ENCODE peak calls at places on chromosomes 6 and 20, in six cellular contexts. V, H, O, L, K and U are unnamed samples.

GRCh38 chr6:10759884-10760329 is 12.3 kb downstream of the TMEM14B start:
- DNase-seq in V (peak), H (no peak), O (no peak), L (no peak), K (no peak), U (peak)

GRCh38 chr6:122872311-122872710 is 83.3 kb downstream of the SMPDL3A start:
- DNase-seq in V (no peak), H (no peak), O (no peak), L (no peak), K (no peak), U (no peak)

GRCh38 chr6:36735110-36735971 is 37.7 kb downstream of the RAB44 start:
- DNase-seq in V (peak), H (peak), O (no peak), L (peak), K (peak), U (peak)

GRCh38 chr6:110628330-110628729 is 151.9 kb upstream of the SLC22A16 start:
- DNase-seq in V (peak), H (no peak), O (no peak), L (no peak), K (no peak), U (no peak)

GRCh38 chr20:1003920-1004697 is 2.0 kb upstream of the RSPO4 start:
- DNase-seq in V (no peak), H (no peak), O (peak), L (no peak), K (no peak), U (no peak)

GRCh38 chr20:49850463-49851233 is 38.0 kb downstream of the SLC9A8 start:
- DNase-seq in V (no peak), H (no peak), O (no peak), L (no peak), K (no peak), U (no peak)

GRCh38 chr6:3456395-3456767 is 469 bp downstream of the SLC22A23 start:
- DNase-seq in V (no peak), H (no peak), O (no peak), L (no peak), K (no peak), U (no peak)

GRCh38 chr6:126535138-126535537 is 195.2 kb downstream of the CENPW start:
- DNase-seq in V (peak), H (no peak), O (no peak), L (no peak), K (no peak), U (no peak)

GRCh38 chr6:102458990-102459389 is 1065.5 kb downstream of the GRIK2 start:
- DNase-seq in V (no peak), H (no peak), O (peak), L (no peak), K (no peak), U (no peak)

GRCh38 chr6:11575408-11576033 is 38.0 kb downstream of the TMEM170B start:
- DNase-seq in V (peak), H (peak), O (peak), L (peak), K (no peak), U (peak)

GRCh38 chr20:24736131-24736843 is 212.8 kb upstream of the CST7 start:
- DNase-seq in V (peak), H (no peak), O (no peak), L (no peak), K (no peak), U (no peak)

GRCh38 chr20:40532103-40532502 is 156.9 kb downstream of the MAFB start:
- DNase-seq in V (no peak), H (no peak), O (peak), L (no peak), K (no peak), U (no peak)

GRCh38 chr6:24855389-24856245 is 56.9 kb upstream of the ARMH2 start:
- DNase-seq in V (peak), H (peak), O (peak), L (peak), K (peak), U (peak)

GRCh38 chr6:113995632-113996031 is 24.7 kb upstream of the HDAC2 start:
- DNase-seq in V (peak), H (peak), O (peak), L (peak), K (peak), U (peak)

GRCh38 chr6:83613378-83613777 is 95.5 kb downstream of the SNAP91 start:
- DNase-seq in V (no peak), H (no peak), O (no peak), L (peak), K (no peak), U (no peak)

GRCh38 chr6:33886673-33887144 is 82.9 kb upstream of the MLN start:
- DNase-seq in V (peak), H (peak), O (no peak), L (peak), K (no peak), U (no peak)

GRCh38 chr6:169452117-169452868 is 198.6 kb upstream of the THBS2 start:
- DNase-seq in V (peak), H (no peak), O (no peak), L (no peak), K (no peak), U (peak)

GRCh38 chr6:164109770-164110140 is 695.2 kb downstream of the QKI start:
- DNase-seq in V (no peak), H (no peak), O (peak), L (no peak), K (peak), U (no peak)

GRCh38 chr20:49969234-49969633 is 13.5 kb upstream of the SNAI1 start:
- DNase-seq in V (no peak), H (no peak), O (no peak), L (no peak), K (no peak), U (no peak)

GRCh38 chr6:72746276-72746675 is 124.4 kb downstream of the KCNQ5 start:
- DNase-seq in V (peak), H (no peak), O (no peak), L (peak), K (no peak), U (no peak)

GRCh38 chr6:31622678-31623077 is 2.2 kb downstream of the PRRC2A start:
- DNase-seq in V (no peak), H (peak), O (no peak), L (no peak), K (peak), U (peak)

GRCh38 chr6:159114569-159114968 is 54.6 kb upstream of the FNDC1 start:
- DNase-seq in V (no peak), H (no peak), O (no peak), L (no peak), K (no peak), U (no peak)

GRCh38 chr6:26045939-26046368 is 41.3 kb upstream of the HFE start:
- DNase-seq in V (no peak), H (no peak), O (no peak), L (no peak), K (no peak), U (no peak)

GRCh38 chr6:44277763-44278162 is 7.5 kb downstream of the TMEM151B start:
- DNase-seq in V (no peak), H (no peak), O (no peak), L (no peak), K (no peak), U (no peak)

GRCh38 chr6:50457351-50457750 is 256.0 kb upstream of the TFAP2D start:
- DNase-seq in V (no peak), H (no peak), O (no peak), L (no peak), K (no peak), U (no peak)

GRCh38 chr20:48025661-48026060 is 240.4 kb upstream of the SULF2 start:
- DNase-seq in V (peak), H (no peak), O (no peak), L (no peak), K (no peak), U (no peak)

GRCh38 chr20:61991476-61991875 is 74.2 kb downstream of the TAF4 start:
- DNase-seq in V (no peak), H (no peak), O (no peak), L (no peak), K (no peak), U (no peak)

GRCh38 chr20:33829636-33830035 is 18.5 kb downstream of the CHMP4B start:
- DNase-seq in V (no peak), H (no peak), O (no peak), L (no peak), K (no peak), U (no peak)

GRCh38 chr6:38352636-38353035 is 287.1 kb downstream of the BTBD9 start:
- DNase-seq in V (no peak), H (no peak), O (no peak), L (no peak), K (no peak), U (no peak)

GRCh38 chr6:36851149-36851614 is 11.9 kb upstream of the CPNE5 start:
- DNase-seq in V (peak), H (peak), O (peak), L (peak), K (no peak), U (peak)

GRCh38 chr6:45663181-45664180 is 285.7 kb upstream of the SUPT3H start:
- DNase-seq in V (peak), H (no peak), O (peak), L (peak), K (peak), U (no peak)

GRCh38 chr20:17533396-17533795 is 2.2 kb upstream of the BFSP1 start:
- DNase-seq in V (peak), H (no peak), O (peak), L (peak), K (no peak), U (no peak)

GRCh38 chr20:17809714-17810631 is 110.2 kb downstream of the BANF2 start:
- DNase-seq in V (no peak), H (no peak), O (no peak), L (no peak), K (no peak), U (no peak)

GRCh38 chr6:30889138-30889885 is 5.0 kb downstream of the DDR1 start:
- DNase-seq in V (no peak), H (no peak), O (no peak), L (no peak), K (no peak), U (no peak)

GRCh38 chr6:29678114-29678513 is 2.8 kb downstream of the ZFP57 start:
- DNase-seq in V (no peak), H (no peak), O (no peak), L (no peak), K (no peak), U (no peak)

GRCh38 chr20:44404204-44405181 is 49.0 kb downstream of the HNF4A start:
- DNase-seq in V (no peak), H (no peak), O (no peak), L (no peak), K (no peak), U (no peak)

GRCh38 chr20:44406572-44407100 is 51.1 kb downstream of the HNF4A start:
- DNase-seq in V (no peak), H (no peak), O (no peak), L (no peak), K (no peak), U (no peak)

GRCh38 chr20:44405246-44405645 is 49.7 kb downstream of the HNF4A start:
- DNase-seq in V (no peak), H (no peak), O (no peak), L (no peak), K (no peak), U (no peak)

GRCh38 chr20:44407402-44408184 is 52.1 kb downstream of the HNF4A start:
- DNase-seq in V (peak), H (no peak), O (no peak), L (no peak), K (no peak), U (no peak)

DNA sequence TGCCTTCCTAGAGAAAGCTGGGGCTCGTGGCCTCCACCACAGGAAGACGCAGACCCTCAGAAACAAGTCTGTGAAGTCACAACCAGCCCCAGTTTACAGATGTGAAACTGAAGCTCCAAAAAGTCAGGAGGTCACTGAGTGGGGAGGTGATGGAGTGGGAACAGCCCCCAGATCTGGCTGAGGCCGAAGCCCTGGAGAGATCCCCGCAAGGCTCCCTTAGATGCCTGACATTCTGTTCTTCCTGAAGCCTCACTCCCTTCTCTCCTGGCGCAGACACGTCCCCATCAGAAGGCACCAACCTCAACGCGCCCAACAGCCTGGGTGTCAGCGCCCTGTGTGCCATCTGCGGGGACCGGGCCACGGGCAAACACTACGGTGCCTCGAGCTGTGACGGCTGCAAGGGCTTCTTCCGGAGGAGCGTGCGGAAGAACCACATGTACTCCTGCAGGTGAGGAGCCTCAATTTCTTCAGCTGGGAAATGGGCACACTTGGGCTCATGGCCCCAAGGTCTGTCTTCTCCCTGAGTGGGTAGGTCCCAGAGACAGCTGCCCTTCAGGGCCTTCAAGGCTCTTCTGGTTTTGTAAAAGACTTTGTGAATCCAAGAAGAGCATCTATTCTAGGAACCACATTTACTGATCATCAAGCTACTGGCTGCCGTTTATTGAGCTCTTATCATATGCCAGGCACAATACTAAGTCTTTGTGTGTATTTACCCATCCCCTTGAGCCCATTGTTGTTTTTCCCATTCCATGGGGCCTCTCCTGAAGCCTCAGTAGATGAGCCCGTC is 50.5 kb downstream of the HNF4A start:
- DNase-seq in V (no peak), H (no peak), O (no peak), L (no peak), K (no peak), U (no peak)
- TF ChIP-seq CTCF in V (no peak), H (no peak), O (no peak), L (no peak), K (no peak), U (no peak)

DNA sequence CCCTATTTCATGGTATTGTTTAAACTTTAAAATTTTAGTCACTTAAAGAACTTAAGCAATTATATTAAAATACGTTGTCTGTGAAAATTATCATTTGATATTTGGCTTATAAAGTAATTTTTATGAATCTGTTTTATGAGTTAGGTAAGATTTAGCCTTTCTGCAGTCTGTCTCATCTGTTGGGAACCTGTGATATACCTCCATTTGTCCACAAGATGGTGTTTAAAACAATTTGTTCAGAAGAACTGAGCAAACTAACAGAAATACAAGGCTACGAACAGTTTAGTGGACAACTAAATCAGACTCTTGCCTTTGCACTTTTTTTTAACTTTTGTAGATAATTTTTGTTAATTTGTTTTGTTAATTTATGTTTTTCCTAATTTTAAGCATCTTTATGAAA is 92.4 kb downstream of the COL9A1 start:
- DNase-seq in V (peak), H (no peak), O (no peak), L (peak), K (no peak), U (no peak)
- TF ChIP-seq CTCF in V (peak), H (no peak), O (peak), L (peak), K (no peak), U (no peak)

GRCh38 chr6:18561006-18561750 is 174.0 kb downstream of the RNF144B start:
- DNase-seq in V (no peak), H (no peak), O (no peak), L (no peak), K (no peak), U (no peak)
- TF ChIP-seq CTCF in V (no peak), H (no peak), O (no peak), L (no peak), K (no peak), U (no peak)

DNA sequence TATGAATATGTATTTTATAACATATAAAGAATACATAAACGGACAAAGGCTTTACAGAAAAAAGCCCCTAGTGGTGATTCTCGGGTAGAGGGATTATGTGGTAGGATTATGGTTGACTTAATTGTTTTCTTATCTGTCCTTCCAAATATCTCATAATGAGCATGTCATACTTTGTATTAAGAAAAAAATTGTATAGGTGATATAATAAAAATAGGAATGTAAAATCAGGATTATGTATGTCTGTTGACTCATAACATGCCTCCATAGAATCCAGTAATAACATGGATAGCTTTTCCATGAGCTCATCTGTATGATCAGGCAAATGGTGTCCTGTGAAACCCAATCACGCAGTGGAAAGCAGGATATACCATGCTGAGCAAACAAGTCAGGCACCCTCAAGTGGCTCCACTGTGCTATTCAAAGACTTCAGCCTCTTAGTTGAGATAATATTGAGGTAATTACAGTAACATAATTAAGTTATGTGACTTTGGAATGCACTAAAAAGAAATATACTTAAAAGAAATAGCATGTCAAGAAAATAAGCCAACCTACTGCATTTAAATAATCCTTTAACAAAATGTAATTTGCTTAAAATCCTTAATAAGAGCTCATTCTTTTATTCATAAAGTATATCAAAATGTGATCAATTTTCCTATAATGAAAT is 39.6 kb upstream of the PRELID3B start:
- DNase-seq in V (no peak), H (no peak), O (no peak), L (no peak), K (no peak), U (no peak)
- TF ChIP-seq CTCF in V (peak), H (no peak), O (peak), L (peak), K (peak), U (no peak)

GRCh38 chr20:12573428-12573827 is 435.3 kb upstream of the SPTLC3 start:
- DNase-seq in V (no peak), H (no peak), O (no peak), L (no peak), K (no peak), U (no peak)

GRCh38 chr20:12575352-12576095 is 433.2 kb upstream of the SPTLC3 start:
- DNase-seq in V (no peak), H (peak), O (no peak), L (no peak), K (peak), U (no peak)

GRCh38 chr20:12564982-12565381 is 443.8 kb upstream of the SPTLC3 start:
- DNase-seq in V (no peak), H (no peak), O (no peak), L (no peak), K (no peak), U (no peak)

GRCh38 chr20:12566596-12566995 is 442.2 kb upstream of the SPTLC3 start:
- DNase-seq in V (no peak), H (no peak), O (no peak), L (no peak), K (no peak), U (no peak)

DNA sequence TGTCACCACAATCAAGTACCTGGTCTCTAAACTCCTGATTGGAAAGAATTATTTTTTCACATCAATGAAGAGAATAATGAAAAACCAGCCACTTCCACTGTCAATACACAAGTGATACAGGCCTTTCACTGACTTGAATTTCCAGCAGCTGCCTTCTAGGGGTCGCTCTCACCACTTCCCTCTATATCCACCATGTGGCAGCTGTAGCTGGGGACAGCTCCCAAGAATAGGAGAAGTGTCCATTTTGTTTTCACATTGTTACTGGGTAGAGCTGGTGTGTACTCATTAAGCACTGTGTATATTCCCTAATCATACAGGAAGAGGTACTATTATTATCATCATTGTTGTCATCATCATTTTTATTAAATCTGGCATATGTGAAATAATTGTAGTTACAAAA is 438.4 kb upstream of the SPTLC3 start:
- DNase-seq in V (no peak), H (no peak), O (peak), L (peak), K (no peak), U (peak)
- TF ChIP-seq CTCF in V (peak), H (no peak), O (peak), L (peak), K (no peak), U (peak)